ENCODE peak calls at places on chromosomes 3 and 15, in four cellular contexts. D is A549, X is heart left ventricle, Q is adrenal gland. Y is an unnamed sample.

GRCh38 chr15:57555270-57555669 is 36.4 kb upstream of the MYZAP start:
- DNase-seq in D (no peak), X (no peak), Q (no peak), Y (no peak)

GRCh38 chr15:66729339-66729951 is 27.4 kb downstream of the SMAD6 start:
- DNase-seq in D (no peak), X (no peak), Q (no peak), Y (no peak)

GRCh38 chr15:78913012-78913411 is 31.8 kb downstream of the CTSH start:
- DNase-seq in D (no peak), X (no peak), Q (no peak), Y (no peak)

GRCh38 chr3:53806182-53807116 is 39.8 kb downstream of the CHDH start:
- DNase-seq in D (peak), X (peak), Q (peak), Y (peak)

GRCh38 chr3:182637350-182638197 is 155.7 kb upstream of the ATP11B start:
- DNase-seq in D (no peak), X (no peak), Q (no peak), Y (no peak)

GRCh38 chr3:152322756-152323155 is 54.0 kb downstream of the MBNL1 start:
- DNase-seq in D (no peak), X (no peak), Q (no peak), Y (no peak)

GRCh38 chr3:46484911-46485696 is 12.7 kb upstream of the RTP3 start:
- DNase-seq in D (no peak), X (no peak), Q (no peak), Y (no peak)

GRCh38 chr15:70088427-70088826 is 9.3 kb downstream of the TLE3 start:
- DNase-seq in D (no peak), X (no peak), Q (no peak), Y (no peak)

GRCh38 chr3:12454076-12454807 is 30.0 kb upstream of the TSEN2 start:
- DNase-seq in D (no peak), X (no peak), Q (no peak), Y (peak)

GRCh38 chr15:99369250-99369649 is 118.0 kb downstream of the LRRC28 start:
- DNase-seq in D (no peak), X (no peak), Q (no peak), Y (no peak)

GRCh38 chr3:85801955-85802354 is 843.2 kb downstream of the CADM2 start:
- DNase-seq in D (peak), X (no peak), Q (no peak), Y (no peak)

GRCh38 chr15:86611392-86612040 is 531.8 kb downstream of the AGBL1 start:
- DNase-seq in D (peak), X (no peak), Q (peak), Y (no peak)

GRCh38 chr15:92166029-92166428 is 227.7 kb upstream of the ST8SIA2 start:
- DNase-seq in D (no peak), X (no peak), Q (no peak), Y (no peak)

GRCh38 chr15:92163641-92164040 is 230.0 kb upstream of the ST8SIA2 start:
- DNase-seq in D (no peak), X (no peak), Q (no peak), Y (no peak)

GRCh38 chr15:92165001-92165346 is 228.7 kb upstream of the ST8SIA2 start:
- DNase-seq in D (no peak), X (no peak), Q (no peak), Y (no peak)

GRCh38 chr15:92162657-92163056 is 231.0 kb upstream of the ST8SIA2 start:
- DNase-seq in D (no peak), X (no peak), Q (no peak), Y (no peak)

GRCh38 chr15:92164327-92165000 is 229.2 kb upstream of the ST8SIA2 start:
- DNase-seq in D (no peak), X (no peak), Q (no peak), Y (no peak)
- TF ChIP-seq POLR2A in D (no peak), X (no peak), Q (no peak), Y (no peak)

GRCh38 chr15:58934114-58934447 is 602 bp upstream of the SLTM start:
- DNase-seq in D (no peak), X (no peak), Q (no peak), Y (no peak)

GRCh38 chr15:58933311-58934113 is at the start of gene SLTM:
- DNase-seq in D (peak), X (peak), Q (peak), Y (peak)

GRCh38 chr15:58929891-58930416 is 3.5 kb downstream of the SLTM start:
- DNase-seq in D (no peak), X (no peak), Q (no peak), Y (no peak)

GRCh38 chr15:58932791-58933310 is 628 bp downstream of the SLTM start:
- DNase-seq in D (no peak), X (no peak), Q (peak), Y (no peak)

DNA sequence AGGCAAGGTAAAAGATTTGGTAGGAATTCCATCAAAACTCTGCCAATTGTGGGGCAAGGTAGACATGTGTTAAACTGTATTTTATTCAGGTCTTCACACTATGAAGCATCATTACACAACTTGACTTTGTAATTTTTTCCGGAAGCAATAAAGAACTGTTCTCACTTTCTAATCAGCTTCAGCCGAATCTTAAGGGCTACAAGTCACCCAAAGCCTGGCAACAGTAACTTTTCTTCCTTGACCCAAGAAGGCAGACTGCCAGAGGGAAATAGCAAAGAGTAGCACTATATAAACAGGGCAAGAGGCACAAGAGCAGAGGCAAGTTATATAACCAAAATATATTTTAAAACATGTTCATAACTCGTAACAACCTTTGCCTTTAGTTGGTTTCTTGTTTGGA is 1.5 kb downstream of the SLTM start:
- DNase-seq in D (peak), X (peak), Q (peak), Y (no peak)
- TF ChIP-seq POLR2A in D (no peak), X (no peak), Q (peak), Y (no peak)

GRCh38 chr15:68682330-68682729 is 103.5 kb downstream of the CORO2B start:
- DNase-seq in D (no peak), X (no peak), Q (no peak), Y (no peak)
- TF ChIP-seq POLR2A in D (no peak), X (no peak), Q (no peak), Y (no peak)

GRCh38 chr3:100492059-100492809 is at the start of gene TMEM45A:
- DNase-seq in D (peak), X (peak), Q (peak), Y (peak)
- TF ChIP-seq POLR2A in D (peak), X (no peak), Q (peak), Y (peak)

DNA sequence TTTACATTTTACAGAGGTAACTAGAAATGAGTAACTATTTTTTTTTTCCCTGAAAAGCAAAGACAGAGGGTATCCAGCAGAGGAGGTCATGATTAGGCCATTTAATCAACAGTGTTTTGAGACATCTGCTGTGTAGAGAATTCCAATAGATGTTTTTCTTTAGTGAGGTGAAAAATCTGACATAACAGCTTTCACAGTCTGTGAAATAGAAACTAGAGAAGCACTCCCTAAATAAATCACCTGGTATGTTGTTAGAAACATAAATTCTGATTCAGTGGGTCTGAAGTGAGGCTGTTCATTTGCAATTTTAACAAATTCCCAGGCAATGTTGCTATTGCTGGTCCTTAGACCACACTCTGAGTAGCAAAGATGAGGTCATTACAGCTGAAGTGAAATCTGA is 329.2 kb upstream of the LRRC3B start:
- DNase-seq in D (no peak), X (no peak), Q (no peak), Y (no peak)
- TF ChIP-seq POLR2A in D (no peak), X (no peak), Q (no peak), Y (no peak)

GRCh38 chr15:52653451-52653964 is 25.7 kb downstream of the ATOSA start:
- DNase-seq in D (peak), X (no peak), Q (no peak), Y (no peak)

GRCh38 chr15:52652286-52652685 is 26.9 kb downstream of the ATOSA start:
- DNase-seq in D (no peak), X (no peak), Q (no peak), Y (no peak)

GRCh38 chr15:52652984-52653383 is 26.2 kb downstream of the ATOSA start:
- DNase-seq in D (peak), X (no peak), Q (no peak), Y (no peak)

GRCh38 chr15:52651114-52651513 is 28.1 kb downstream of the ATOSA start:
- DNase-seq in D (no peak), X (no peak), Q (no peak), Y (no peak)

DNA sequence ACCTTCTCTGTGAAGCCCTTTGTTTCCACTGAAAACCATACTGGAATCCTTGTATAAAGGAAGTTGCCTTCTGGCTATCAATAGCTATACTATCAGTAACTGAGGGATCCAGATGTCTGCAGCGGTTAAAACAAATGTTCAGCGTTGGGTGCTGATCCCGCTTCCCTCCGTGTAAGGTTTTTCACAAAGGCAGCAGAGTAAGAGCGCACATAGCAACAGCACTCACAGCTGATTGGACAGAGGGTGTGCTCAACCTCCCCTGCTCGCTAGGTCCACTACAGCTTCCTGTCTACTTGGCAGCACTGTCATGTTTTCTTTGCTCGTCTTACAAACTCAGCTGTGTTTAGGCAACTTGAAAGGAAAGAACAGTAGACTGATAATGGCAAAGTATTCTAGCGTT is 27.3 kb downstream of the ATOSA start:
- DNase-seq in D (peak), X (peak), Q (peak), Y (peak)
- TF ChIP-seq POLR2A in D (peak), X (no peak), Q (peak), Y (no peak)

GRCh38 chr15:59674501-59674900 is 14.6 kb downstream of the BNIP2 start:
- DNase-seq in D (no peak), X (no peak), Q (no peak), Y (no peak)
- TF ChIP-seq POLR2A in D (no peak), X (no peak), Q (no peak), Y (no peak)

DNA sequence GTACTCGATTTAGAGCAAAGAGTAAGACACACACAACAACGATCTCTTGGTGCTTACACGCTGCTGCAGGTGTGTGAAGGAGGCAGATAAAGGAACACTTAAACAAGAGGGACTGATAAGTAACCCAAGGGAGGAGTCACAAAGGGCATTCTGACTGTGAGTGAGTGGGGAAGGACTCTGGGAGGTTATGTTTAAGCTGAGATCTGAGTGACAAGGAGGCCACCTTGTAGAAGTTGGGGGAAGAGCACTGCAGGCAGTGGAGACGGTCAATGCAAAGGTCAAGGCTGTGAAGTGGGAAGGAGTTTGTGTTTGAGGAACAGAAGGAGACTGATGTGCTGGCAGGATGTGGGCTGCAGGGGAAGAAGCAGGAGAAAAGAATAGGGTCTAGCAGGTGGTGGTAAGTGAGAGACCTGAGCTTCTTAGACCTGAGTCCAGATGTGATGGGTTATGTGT is 63.1 kb downstream of the LPP start:
- DNase-seq in D (no peak), X (no peak), Q (no peak), Y (no peak)
- TF ChIP-seq POLR2A in D (no peak), X (no peak), Q (no peak), Y (no peak)